ENCODE peak calls at places on chromosomes 12 and 14, in six cellular contexts. P is SK-N-SH, F is OCI-LY7, E is HepG2, T is fibroblast of lung, U is endothelial cell of umbilical vein. S is an unnamed sample.

GRCh38 chr14:75286313-75286712 is 7.7 kb downstream of the FOS start:
- DNase-seq in P (peak), F (no peak), E (no peak), T (no peak), U (no peak), S (peak)

GRCh38 chr12:118337194-118337838 is 35.4 kb downstream of the TAOK3 start:
- DNase-seq in P (no peak), F (no peak), E (no peak), T (peak), U (no peak), S (no peak)

GRCh38 chr14:62800577-62800976 is 244.7 kb downstream of the KCNH5 start:
- DNase-seq in P (no peak), F (no peak), E (no peak), T (no peak), U (no peak), S (no peak)

GRCh38 chr14:96062506-96062905 is 23.3 kb downstream of the C14orf132 start:
- DNase-seq in P (no peak), F (no peak), E (no peak), T (no peak), U (no peak), S (no peak)

GRCh38 chr12:8913702-8914032 is 642 bp upstream of the PHC1 start:
- DNase-seq in P (no peak), F (no peak), E (no peak), T (no peak), U (no peak), S (peak)

GRCh38 chr14:77554207-77554606 is 55.6 kb upstream of the ISM2 start:
- DNase-seq in P (no peak), F (no peak), E (no peak), T (no peak), U (no peak), S (no peak)

GRCh38 chr12:25583545-25583944 is 30.5 kb upstream of the LMNTD1 start:
- DNase-seq in P (peak), F (no peak), E (no peak), T (peak), U (peak), S (peak)

GRCh38 chr14:56482306-56482705 is 97.3 kb upstream of the TMEM260 start:
- DNase-seq in P (no peak), F (no peak), E (no peak), T (peak), U (peak), S (peak)

GRCh38 chr12:91053951-91054715 is 3.7 kb downstream of the KERA start:
- DNase-seq in P (no peak), F (no peak), E (no peak), T (peak), U (peak), S (peak)

GRCh38 chr12:68148261-68148951 is 11.1 kb downstream of the IFNG start:
- DNase-seq in P (no peak), F (no peak), E (no peak), T (no peak), U (no peak), S (no peak)

GRCh38 chr14:25884657-25885056 is 713.2 kb downstream of the NOVA1 start:
- DNase-seq in P (no peak), F (no peak), E (no peak), T (no peak), U (no peak), S (no peak)

GRCh38 chr12:109735051-109735521 is 21.5 kb downstream of the FAM222A start:
- DNase-seq in P (peak), F (no peak), E (no peak), T (no peak), U (no peak), S (no peak)

GRCh38 chr12:96237465-96238077 is 43.4 kb downstream of the ELK3 start:
- DNase-seq in P (no peak), F (no peak), E (no peak), T (peak), U (peak), S (no peak)

GRCh38 chr14:44873536-44873935 is 88.2 kb downstream of the KLHL28 start:
- DNase-seq in P (no peak), F (no peak), E (peak), T (no peak), U (no peak), S (no peak)

GRCh38 chr12:112266473-112266872 is 115.8 kb downstream of the HECTD4 start:
- DNase-seq in P (no peak), F (no peak), E (no peak), T (no peak), U (no peak), S (no peak)

GRCh38 chr14:100147181-100147631 is 12.2 kb downstream of the DEGS2 start:
- DNase-seq in P (peak), F (peak), E (no peak), T (no peak), U (no peak), S (no peak)

GRCh38 chr12:92365333-92365732 is 219.7 kb upstream of the BTG1 start:
- DNase-seq in P (no peak), F (peak), E (no peak), T (no peak), U (no peak), S (no peak)

GRCh38 chr12:27289414-27289813 is 43.2 kb upstream of the BMAL2 start:
- DNase-seq in P (no peak), F (no peak), E (no peak), T (no peak), U (no peak), S (no peak)

GRCh38 chr14:64623576-64624165 is 73.9 kb downstream of the PPP1R36 start:
- DNase-seq in P (no peak), F (no peak), E (no peak), T (no peak), U (no peak), S (no peak)

GRCh38 chr12:85639834-85640233 is 196.4 kb downstream of the RASSF9 start:
- DNase-seq in P (no peak), F (no peak), E (no peak), T (no peak), U (no peak), S (no peak)

GRCh38 chr12:103632554-103633216 is 45.6 kb downstream of the STAB2 start:
- DNase-seq in P (peak), F (peak), E (peak), T (peak), U (peak), S (peak)

GRCh38 chr12:104588048-104588942 is 131.5 kb downstream of the CHST11 start:
- DNase-seq in P (no peak), F (no peak), E (no peak), T (peak), U (peak), S (no peak)

GRCh38 chr12:124876171-124876570 is 12.5 kb upstream of the SCARB1 start:
- DNase-seq in P (no peak), F (no peak), E (no peak), T (no peak), U (no peak), S (no peak)

DNA sequence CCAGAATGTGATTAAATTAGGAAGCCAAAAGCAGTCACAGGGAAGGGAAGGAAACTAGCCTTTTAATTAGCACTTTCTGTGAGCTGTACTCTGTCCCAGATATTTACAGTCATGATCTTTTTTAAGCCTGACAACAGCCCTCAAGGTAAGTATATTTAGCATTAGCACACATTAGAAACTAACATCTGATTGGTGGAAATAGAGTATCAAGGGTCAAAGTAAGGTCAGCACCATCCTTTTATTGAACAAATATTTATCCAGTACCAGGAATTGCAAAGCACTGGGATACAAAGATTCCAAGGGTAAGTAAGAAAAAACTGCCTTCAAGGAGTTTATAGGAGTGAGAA is 28.2 kb downstream of the RPGRIP1 start:
- DNase-seq in P (no peak), F (no peak), E (peak), T (no peak), U (no peak), S (peak)
- H2AFZ ChIP-seq in P (no peak), F (peak), E (peak), T (no peak), U (peak), S (peak)

DNA sequence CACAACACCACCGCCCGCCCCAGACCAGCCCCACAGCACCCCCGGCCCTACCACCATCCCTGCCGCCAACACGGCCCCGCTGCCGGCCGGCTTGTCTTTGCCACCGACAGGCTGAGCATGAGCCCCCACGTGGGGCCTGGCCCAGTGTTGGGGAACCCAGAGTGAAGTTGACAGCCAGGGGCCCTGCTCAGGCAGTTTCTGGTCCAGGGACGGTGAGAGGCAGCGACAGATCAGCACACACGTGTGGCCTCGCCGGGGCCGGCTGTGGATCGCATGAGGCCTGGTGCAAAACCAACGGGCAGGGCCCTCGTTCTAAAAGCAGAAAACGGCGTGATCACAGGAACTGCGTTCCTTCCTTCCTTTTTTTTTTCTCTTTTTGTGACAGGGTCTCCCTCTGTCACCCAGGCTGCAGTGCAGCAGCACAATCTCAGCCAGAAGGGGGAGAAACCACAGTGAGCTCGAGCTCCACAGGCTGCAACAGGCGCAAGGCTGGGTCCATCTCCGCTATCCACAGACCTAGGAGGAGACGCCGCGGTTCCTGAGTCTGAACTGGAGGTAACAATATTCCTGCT is 50.5 kb upstream of the FBRSL1 start:
- DNase-seq in P (no peak), F (no peak), E (no peak), T (no peak), U (no peak), S (no peak)
- TF ChIP-seq CTCF in P (no peak), F (no peak), E (peak), T (no peak), U (no peak), S (no peak)

DNA sequence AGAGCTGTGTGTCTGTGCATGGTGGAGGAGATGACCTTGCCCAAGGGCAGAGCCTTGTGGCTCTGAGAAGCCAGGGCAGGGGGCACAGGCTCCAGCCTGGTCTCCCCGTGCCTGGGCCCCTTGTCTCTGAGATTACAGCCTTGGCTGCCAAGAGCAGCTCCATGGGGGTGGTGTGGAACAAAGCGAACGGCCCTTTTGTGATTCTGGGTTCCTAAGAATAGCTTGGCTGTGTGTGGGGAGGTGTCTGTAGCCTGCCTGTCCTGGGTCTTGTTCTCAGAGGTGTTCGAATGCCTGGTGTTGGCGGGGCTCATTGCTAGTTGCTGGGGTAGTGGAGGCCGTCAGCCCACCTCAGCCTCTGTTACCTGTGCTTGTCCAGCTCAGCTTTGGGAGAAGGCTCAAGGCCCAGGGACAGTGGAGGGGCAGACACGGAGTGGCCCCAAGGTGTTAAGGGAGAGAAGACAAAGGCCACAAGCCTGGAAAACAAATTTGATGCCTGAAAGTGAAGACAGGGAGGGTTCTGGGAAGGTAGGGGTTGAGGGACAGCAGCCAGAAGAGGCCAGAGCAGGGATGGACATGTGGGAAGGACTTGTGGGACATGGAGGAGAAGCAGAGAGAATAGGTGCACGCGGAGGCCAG is 7.4 kb upstream of the MYH7 start:
- DNase-seq in P (no peak), F (no peak), E (no peak), T (no peak), U (no peak), S (no peak)
- H2AFZ ChIP-seq in P (no peak), F (no peak), E (no peak), T (no peak), U (no peak), S (no peak)

GRCh38 chr12:20628999-20629398 is 66.1 kb upstream of the SLCO1C1 start:
- DNase-seq in P (no peak), F (no peak), E (peak), T (no peak), U (no peak), S (peak)

GRCh38 chr12:20627001-20627588 is 68.0 kb upstream of the SLCO1C1 start:
- DNase-seq in P (no peak), F (no peak), E (no peak), T (no peak), U (no peak), S (no peak)

GRCh38 chr12:20625531-20625930 is 69.6 kb upstream of the SLCO1C1 start:
- DNase-seq in P (no peak), F (no peak), E (no peak), T (no peak), U (no peak), S (no peak)

GRCh38 chr12:20628388-20628787 is 66.7 kb upstream of the SLCO1C1 start:
- DNase-seq in P (no peak), F (no peak), E (peak), T (no peak), U (no peak), S (no peak)

GRCh38 chr12:20624718-20625117 is 70.4 kb upstream of the SLCO1C1 start:
- DNase-seq in P (peak), F (no peak), E (peak), T (peak), U (peak), S (peak)
- TF ChIP-seq CTCF in P (peak), F (no peak), E (peak), T (peak), U (peak), S (peak)

GRCh38 chr12:51863921-51864700 is 15.6 kb upstream of the FIGNL2 start:
- DNase-seq in P (peak), F (no peak), E (peak), T (no peak), U (no peak), S (peak)
- H2AFZ ChIP-seq in P (no peak), F (no peak), E (no peak), T (no peak), U (peak), S (peak)

GRCh38 chr12:120235369-120236123 is 30.0 kb downstream of the PXN start:
- DNase-seq in P (no peak), F (peak), E (no peak), T (no peak), U (peak), S (no peak)
- TF ChIP-seq CTCF in P (peak), F (peak), E (peak), T (peak), U (peak), S (peak)

GRCh38 chr12:45473636-45474035 is 255.9 kb upstream of the ARID2 start:
- DNase-seq in P (no peak), F (no peak), E (no peak), T (no peak), U (no peak), S (no peak)
- H2AFZ ChIP-seq in P (no peak), F (no peak), E (no peak), T (no peak), U (no peak), S (no peak)

DNA sequence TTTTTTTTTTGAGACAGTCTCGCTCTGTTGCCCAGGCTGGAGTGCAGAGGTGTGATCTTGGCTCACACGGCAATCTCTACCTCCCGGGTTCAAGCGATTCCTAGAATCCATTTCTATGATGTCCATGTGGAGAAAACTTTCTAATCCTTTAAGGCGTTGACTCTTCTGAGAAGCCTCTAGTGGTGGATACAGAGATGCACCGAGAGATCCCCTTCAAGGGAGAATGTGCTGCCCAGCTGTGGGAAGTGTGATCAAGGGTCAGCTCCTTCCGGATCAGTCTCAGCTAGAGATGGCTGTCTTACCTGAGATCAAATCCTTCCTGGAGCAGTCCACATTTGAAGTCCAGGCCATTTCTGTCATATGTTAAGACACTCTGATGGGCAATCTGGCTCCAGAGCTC is 92.7 kb upstream of the HECTD1 start:
- DNase-seq in P (no peak), F (no peak), E (no peak), T (peak), U (no peak), S (no peak)
- TF ChIP-seq CTCF in P (peak), F (no peak), E (peak), T (no peak), U (no peak), S (no peak)

S was measured in hepatocyte.